ENCODE peak calls at places on chromosomes 12 and 14, in seven cellular contexts. Z is body of pancreas, O is T-helper 1 cell, Y is caudate nucleus, N is ascending aorta, B is renal cortical epithelial cell, V is brain microvascular endothelial cell. A is an unnamed sample.

GRCh38 chr12:4145990-4146859 is 127.3 kb upstream of the CCND2 start:
- DNase-seq in Z (no peak), O (no peak), Y (no peak), N (no peak), B (no peak), V (no peak), A (no peak)

GRCh38 chr12:111505601-111506036 is 93.5 kb downstream of the ATXN2 start:
- DNase-seq in Z (no peak), O (no peak), Y (no peak), N (no peak), B (no peak), V (no peak), A (no peak)

GRCh38 chr12:11969437-11970154 is 101.1 kb upstream of the BCL2L14 start:
- DNase-seq in Z (no peak), O (no peak), Y (no peak), N (no peak), B (no peak), V (no peak), A (no peak)

GRCh38 chr12:132286912-132287311 is 42.5 kb downstream of the GALNT9 start:
- DNase-seq in Z (no peak), O (no peak), Y (peak), N (no peak), B (peak), V (peak), A (no peak)

GRCh38 chr12:127509066-127509778 is 757.7 kb upstream of the TMEM132C start:
- DNase-seq in Z (no peak), O (no peak), Y (no peak), N (no peak), B (no peak), V (peak), A (no peak)

GRCh38 chr14:61282746-61283145 is 1.6 kb upstream of the TMEM30B start:
- DNase-seq in Z (no peak), O (no peak), Y (no peak), N (no peak), B (no peak), V (no peak), A (no peak)

GRCh38 chr12:123442774-123443173 is 6.3 kb upstream of the RILPL2 start:
- DNase-seq in Z (no peak), O (no peak), Y (no peak), N (no peak), B (no peak), V (no peak), A (no peak)

GRCh38 chr14:50998612-50999011 is 54.3 kb upstream of the PYGL start:
- DNase-seq in Z (no peak), O (no peak), Y (no peak), N (no peak), B (no peak), V (no peak), A (no peak)

GRCh38 chr12:71484272-71484905 is 44.8 kb downstream of the LGR5 start:
- DNase-seq in Z (no peak), O (no peak), Y (no peak), N (no peak), B (no peak), V (no peak), A (no peak)

GRCh38 chr14:42214981-42215491 is 608.4 kb downstream of the LRFN5 start:
- DNase-seq in Z (no peak), O (no peak), Y (no peak), N (no peak), B (peak), V (peak), A (no peak)

GRCh38 chr14:30808576-30808975 is 65.8 kb upstream of the COCH start:
- DNase-seq in Z (no peak), O (no peak), Y (no peak), N (no peak), B (peak), V (peak), A (no peak)

GRCh38 chr14:93184391-93185332 is at the start of the genes LYSET and MOAP1:
- DNase-seq in Z (peak), O (peak), Y (peak), N (peak), B (peak), V (peak), A (peak)

GRCh38 chr12:18955594-18955993 is 173.9 kb upstream of the PLEKHA5 start:
- DNase-seq in Z (no peak), O (no peak), Y (no peak), N (no peak), B (no peak), V (peak), A (no peak)

GRCh38 chr12:1078002-1078401 is 87.0 kb downstream of the ERC1 start:
- DNase-seq in Z (no peak), O (no peak), Y (no peak), N (no peak), B (no peak), V (no peak), A (no peak)

GRCh38 chr14:95516554-95517209 is at the start of gene SYNE3:
- DNase-seq in Z (no peak), O (peak), Y (no peak), N (no peak), B (no peak), V (no peak), A (no peak)

GRCh38 chr14:33393895-33394405 is 455.3 kb downstream of the NPAS3 start:
- DNase-seq in Z (no peak), O (no peak), Y (no peak), N (no peak), B (no peak), V (no peak), A (no peak)

GRCh38 chr12:49187184-49187583 is 1.7 kb downstream of the TUBA1A start:
- DNase-seq in Z (no peak), O (no peak), Y (peak), N (no peak), B (peak), V (peak), A (peak)

GRCh38 chr12:51525518-51525917 is 65.5 kb upstream of the SCN8A start:
- DNase-seq in Z (no peak), O (no peak), Y (no peak), N (no peak), B (no peak), V (no peak), A (no peak)

GRCh38 chr14:21965042-21965441 is 291.4 kb upstream of the OR4E1 start:
- DNase-seq in Z (no peak), O (peak), Y (no peak), N (no peak), B (no peak), V (no peak), A (no peak)

GRCh38 chr12:107794451-107794850 is 19.9 kb downstream of the ASCL4 start:
- DNase-seq in Z (no peak), O (no peak), Y (no peak), N (no peak), B (peak), V (no peak), A (no peak)

GRCh38 chr12:48814313-48815280 is 3.7 kb upstream of the CACNB3 start:
- DNase-seq in Z (peak), O (peak), Y (no peak), N (peak), B (peak), V (peak), A (peak)

GRCh38 chr12:6963016-6963731 is 7.3 kb downstream of the PHB2 start:
- DNase-seq in Z (peak), O (no peak), Y (no peak), N (no peak), B (no peak), V (no peak), A (peak)

GRCh38 chr14:65277580-65278270 is 134.8 kb upstream of the FUT8 start:
- DNase-seq in Z (no peak), O (no peak), Y (no peak), N (no peak), B (no peak), V (no peak), A (no peak)

GRCh38 chr12:47391566-47391965 is 311.8 kb upstream of the AMIGO2 start:
- DNase-seq in Z (no peak), O (peak), Y (no peak), N (no peak), B (no peak), V (no peak), A (no peak)

GRCh38 chr12:102883204-102883799 is 33.7 kb downstream of the PAH start:
- DNase-seq in Z (peak), O (no peak), Y (peak), N (no peak), B (peak), V (peak), A (peak)

GRCh38 chr12:52203126-52203921 is 11.5 kb upstream of the KRT80 start:
- DNase-seq in Z (peak), O (no peak), Y (peak), N (peak), B (peak), V (peak), A (peak)

GRCh38 chr14:50087350-50088116 is 28.8 kb downstream of the VCPKMT start:
- DNase-seq in Z (no peak), O (no peak), Y (no peak), N (no peak), B (no peak), V (no peak), A (no peak)

GRCh38 chr14:24978862-24979724 is 70.9 kb downstream of the STXBP6 start:
- DNase-seq in Z (no peak), O (no peak), Y (no peak), N (no peak), B (peak), V (no peak), A (no peak)

GRCh38 chr14:23569443-23570151 is 2.0 kb upstream of the AP1G2 start:
- DNase-seq in Z (no peak), O (no peak), Y (peak), N (no peak), B (no peak), V (no peak), A (no peak)

GRCh38 chr14:65594153-65594881 is 181.8 kb downstream of the FUT8 start:
- DNase-seq in Z (peak), O (no peak), Y (no peak), N (no peak), B (no peak), V (no peak), A (peak)

GRCh38 chr12:76346798-76347420 is 1.3 kb downstream of the BBS10 start:
- DNase-seq in Z (no peak), O (no peak), Y (peak), N (no peak), B (peak), V (peak), A (no peak)

GRCh38 chr12:88420460-88420859 is 159.8 kb downstream of the KITLG start:
- DNase-seq in Z (no peak), O (no peak), Y (no peak), N (no peak), B (peak), V (peak), A (no peak)

GRCh38 chr12:112928978-112929377 is 9.3 kb upstream of the OAS3 start:
- DNase-seq in Z (no peak), O (no peak), Y (no peak), N (no peak), B (no peak), V (no peak), A (no peak)

GRCh38 chr12:4763549-4763948 is 43.3 kb downstream of the GALNT8 start:
- DNase-seq in Z (no peak), O (no peak), Y (no peak), N (no peak), B (peak), V (no peak), A (no peak)

GRCh38 chr12:68376901-68377300 is 44.7 kb upstream of the MDM1 start:
- DNase-seq in Z (no peak), O (no peak), Y (no peak), N (no peak), B (no peak), V (no peak), A (no peak)

GRCh38 chr12:65977384-65977783 is 153.1 kb downstream of the HMGA2 start:
- DNase-seq in Z (no peak), O (no peak), Y (no peak), N (no peak), B (no peak), V (no peak), A (no peak)

GRCh38 chr14:100530270-100531072 is 56.7 kb downstream of the BEGAIN start:
- DNase-seq in Z (no peak), O (no peak), Y (no peak), N (no peak), B (no peak), V (no peak), A (no peak)

GRCh38 chr12:122089080-122089479 is 10.5 kb downstream of the MLXIP start:
- DNase-seq in Z (peak), O (no peak), Y (no peak), N (no peak), B (no peak), V (no peak), A (no peak)

A was measured in mucosa of gallbladder.